ENCODE peak calls at places on chromosome 14, in five cellular contexts. One of them, this sample, is unnamed.

GRCh38 chr14:32078030-32078793 is 1.1 kb downstream of the ARHGAP5 start:
- DNase-seq in neuronal stem cell: no peak
- DNase-seq in IMR-90: peak
- DNase-seq in trophoblast cell: no peak
- DNase-seq in H1: no peak
- DNase-seq in this sample: peak

GRCh38 chr14:103146141-103146709 is 23.0 kb downstream of the TNFAIP2 start:
- DNase-seq in neuronal stem cell: no peak
- DNase-seq in H1: no peak
- DNase-seq in IMR-90: no peak
- DNase-seq in trophoblast cell: no peak
- DNase-seq in this sample: no peak

GRCh38 chr14:96762650-96763049 is 34.5 kb upstream of the VRK1 start:
- DNase-seq in H1: no peak
- DNase-seq in trophoblast cell: peak
- DNase-seq in IMR-90: peak
- DNase-seq in neuronal stem cell: peak
- DNase-seq in this sample: peak

GRCh38 chr14:57051633-57052032 is 217.1 kb downstream of the EXOC5 start:
- DNase-seq in neuronal stem cell: no peak
- DNase-seq in H1: no peak
- DNase-seq in trophoblast cell: no peak
- DNase-seq in IMR-90: no peak
- DNase-seq in this sample: no peak

GRCh38 chr14:94040796-94041195 is 14.7 kb downstream of the OTUB2 start:
- DNase-seq in neuronal stem cell: no peak
- DNase-seq in IMR-90: no peak
- DNase-seq in H1: no peak
- DNase-seq in trophoblast cell: no peak
- DNase-seq in this sample: no peak

GRCh38 chr14:92945959-92946846 is 23.3 kb downstream of the CHGA start:
- DNase-seq in H1: no peak
- DNase-seq in trophoblast cell: no peak
- DNase-seq in neuronal stem cell: no peak
- DNase-seq in IMR-90: peak
- DNase-seq in this sample: no peak

GRCh38 chr14:79543966-79544365 is 667.3 kb downstream of the DIO2 start:
- DNase-seq in IMR-90: peak
- DNase-seq in neuronal stem cell: no peak
- DNase-seq in H1: peak
- DNase-seq in trophoblast cell: peak
- DNase-seq in this sample: peak

GRCh38 chr14:95018845-95019244 is 138.5 kb downstream of the DICER1 start:
- DNase-seq in trophoblast cell: peak
- DNase-seq in IMR-90: no peak
- DNase-seq in H1: no peak
- DNase-seq in neuronal stem cell: no peak
- DNase-seq in this sample: no peak

GRCh38 chr14:21103165-21103709 is 2.4 kb downstream of the TMEM253 start:
- DNase-seq in neuronal stem cell: no peak
- DNase-seq in IMR-90: no peak
- DNase-seq in trophoblast cell: no peak
- DNase-seq in H1: no peak
- DNase-seq in this sample: no peak

GRCh38 chr14:93317836-93318807 is 14.7 kb downstream of the BTBD7 start:
- DNase-seq in IMR-90: peak
- DNase-seq in H1: no peak
- DNase-seq in neuronal stem cell: no peak
- DNase-seq in trophoblast cell: peak
- DNase-seq in this sample: peak

GRCh38 chr14:58327019-58327418 is 28.7 kb downstream of the ARID4A start:
- DNase-seq in H1: no peak
- DNase-seq in trophoblast cell: no peak
- DNase-seq in neuronal stem cell: no peak
- DNase-seq in IMR-90: no peak
- DNase-seq in this sample: no peak
- H3K14ac ChIP-seq in H1: no peak
- H3K14ac ChIP-seq in trophoblast cell: no peak
- H3K14ac ChIP-seq in neuronal stem cell: no peak
- H3K14ac ChIP-seq in IMR-90: no peak
- H3K14ac ChIP-seq in this sample: no peak

GRCh38 chr14:65098586-65098985 is 3.7 kb downstream of the MAX start:
- DNase-seq in H1: no peak
- DNase-seq in IMR-90: peak
- DNase-seq in neuronal stem cell: no peak
- DNase-seq in trophoblast cell: peak
- DNase-seq in this sample: peak
- H3K4me3 ChIP-seq in H1: no peak
- H3K4me3 ChIP-seq in IMR-90: no peak
- H3K4me3 ChIP-seq in neuronal stem cell: no peak
- H3K4me3 ChIP-seq in trophoblast cell: no peak
- H3K4me3 ChIP-seq in this sample: peak

GRCh38 chr14:65281991-65282908 is 130.3 kb upstream of the FUT8 start:
- DNase-seq in H1: peak
- DNase-seq in trophoblast cell: peak
- DNase-seq in neuronal stem cell: peak
- DNase-seq in IMR-90: peak
- DNase-seq in this sample: peak
- H3K14ac ChIP-seq in H1: no peak
- H3K14ac ChIP-seq in trophoblast cell: no peak
- H3K14ac ChIP-seq in neuronal stem cell: no peak
- H3K14ac ChIP-seq in IMR-90: peak
- H3K14ac ChIP-seq in this sample: no peak

GRCh38 chr14:77642407-77642806 is 26.0 kb upstream of the SPTLC2 start:
- DNase-seq in IMR-90: no peak
- DNase-seq in neuronal stem cell: no peak
- DNase-seq in H1: no peak
- DNase-seq in trophoblast cell: no peak
- DNase-seq in this sample: no peak
- H3K4me3 ChIP-seq in IMR-90: no peak
- H3K4me3 ChIP-seq in neuronal stem cell: no peak
- H3K4me3 ChIP-seq in H1: no peak
- H3K4me3 ChIP-seq in trophoblast cell: no peak
- H3K4me3 ChIP-seq in this sample: peak

DNA sequence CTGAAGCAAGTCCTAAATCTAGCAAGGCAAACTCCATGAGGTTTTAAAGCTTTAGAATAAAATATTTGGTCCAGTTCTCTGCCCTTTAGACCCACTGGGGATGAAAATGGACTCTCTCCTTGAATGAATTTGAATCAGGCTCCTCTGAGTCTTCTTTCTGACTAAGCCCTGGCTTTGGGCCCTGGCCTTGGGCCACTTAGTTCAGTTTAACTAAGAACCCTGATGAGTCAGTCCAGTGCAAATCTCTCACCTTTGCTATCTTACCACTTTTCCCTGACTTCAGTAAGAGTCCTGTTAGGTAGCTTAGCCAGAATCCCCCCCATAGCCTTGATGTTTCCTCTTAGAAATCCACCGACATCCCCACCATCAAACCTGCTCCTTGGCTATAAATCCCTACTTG is 427.5 kb downstream of the SNAPC1 start:
- DNase-seq in H1: no peak
- DNase-seq in trophoblast cell: no peak
- DNase-seq in IMR-90: peak
- DNase-seq in neuronal stem cell: no peak
- DNase-seq in this sample: no peak
- H3K14ac ChIP-seq in H1: no peak
- H3K14ac ChIP-seq in trophoblast cell: no peak
- H3K14ac ChIP-seq in IMR-90: no peak
- H3K14ac ChIP-seq in neuronal stem cell: no peak
- H3K14ac ChIP-seq in this sample: no peak